ENCODE peak calls at places on chromosome 14, in four cellular contexts. H, P, M and E are unnamed samples. For H3K27me3 and H3K4me1, the result is how much of the 10 kb centered on the place peaks cover.

GRCh38 chr14:55707365-55707804 is 127.4 kb downstream of the KTN1 start:
- DNase-seq in H (no peak), P (peak), M (no peak), E (no peak)

GRCh38 chr14:104296388-104297312 is 158.3 kb downstream of the KIF26A start:
- DNase-seq in H (peak), P (no peak), M (peak), E (no peak)

GRCh38 chr14:75577724-75578098 is 709 bp upstream of the FLVCR2 start:
- DNase-seq in H (peak), P (peak), M (peak), E (peak)

GRCh38 chr14:103361868-103362267 is 23.3 kb upstream of the MARK3 start:
- DNase-seq in H (no peak), P (no peak), M (no peak), E (no peak)

GRCh38 chr14:76653875-76654572 is 107.2 kb upstream of the VASH1 start:
- DNase-seq in H (no peak), P (no peak), M (no peak), E (no peak)

GRCh38 chr14:85205875-85206274 is 324.1 kb upstream of the FLRT2 start:
- DNase-seq in H (no peak), P (no peak), M (no peak), E (peak)

GRCh38 chr14:29220077-29220476 is 453.5 kb downstream of the FOXG1 start:
- DNase-seq in H (no peak), P (no peak), M (no peak), E (no peak)

GRCh38 chr14:104383931-104384775 is 195.4 kb upstream of the C14orf180 start:
- DNase-seq in H (no peak), P (no peak), M (no peak), E (no peak)

GRCh38 chr14:80167793-80168448 is 43.4 kb downstream of the DIO2 start:
- DNase-seq in H (no peak), P (no peak), M (no peak), E (no peak)

GRCh38 chr14:52923902-52924575 is 26.8 kb downstream of the FERMT2 start:
- DNase-seq in H (no peak), P (peak), M (no peak), E (no peak)

GRCh38 chr14:73723799-73724621 is 9.8 kb upstream of the PNMA1 start:
- DNase-seq in H (peak), P (peak), M (peak), E (peak)

GRCh38 chr14:29955087-29955486 is 27.4 kb upstream of the PRKD1 start:
- DNase-seq in H (no peak), P (no peak), M (no peak), E (no peak)

GRCh38 chr14:61553730-61554641 is 141.3 kb upstream of the HIF1A start:
- DNase-seq in H (peak), P (no peak), M (no peak), E (no peak)

GRCh38 chr14:74510955-74511354 is 17.4 kb downstream of the ISCA2 start:
- DNase-seq in H (no peak), P (no peak), M (no peak), E (no peak)

GRCh38 chr14:92886337-92886736 is 36.6 kb upstream of the CHGA start:
- DNase-seq in H (no peak), P (no peak), M (no peak), E (no peak)

GRCh38 chr14:23559010-23559920 is 3.2 kb downstream of the THTPA start:
- DNase-seq in H (no peak), P (peak), M (no peak), E (no peak)

GRCh38 chr14:20802341-20803084 is at the start of gene RNASE1:
- DNase-seq in H (no peak), P (no peak), M (peak), E (peak)

GRCh38 chr14:92190768-92191167 is 69.0 kb downstream of the CPSF2 start:
- DNase-seq in H (no peak), P (no peak), M (no peak), E (no peak)

GRCh38 chr14:74655597-74656389 is 43.8 kb upstream of the LTBP2 start:
- DNase-seq in H (no peak), P (no peak), M (no peak), E (no peak)

GRCh38 chr14:35401853-35402252 is 2.7 kb downstream of the NFKBIA start:
- DNase-seq in H (peak), P (no peak), M (peak), E (no peak)

GRCh38 chr14:92511472-92512247 is 1.9 kb upstream of the RIN3 start:
- DNase-seq in H (no peak), P (no peak), M (no peak), E (peak)

GRCh38 chr14:32230181-32230580 is 27.1 kb upstream of the RNU6-8 start:
- DNase-seq in H (no peak), P (no peak), M (no peak), E (no peak)

GRCh38 chr14:61558271-61558670 is 137.0 kb upstream of the HIF1A start:
- DNase-seq in H (no peak), P (no peak), M (no peak), E (no peak)

GRCh38 chr14:102200690-102201368 is 61.1 kb downstream of the WDR20 start:
- DNase-seq in H (no peak), P (no peak), M (no peak), E (no peak)

GRCh38 chr14:87705439-87705896 is 287.5 kb downstream of the GALC start:
- DNase-seq in H (no peak), P (no peak), M (no peak), E (no peak)

GRCh38 chr14:37595809-37596595 is 573 bp downstream of the TTC6 start:
- DNase-seq in H (peak), P (no peak), M (no peak), E (peak)

GRCh38 chr14:88342980-88343379 is 19.9 kb upstream of the KCNK10 start:
- DNase-seq in H (no peak), P (no peak), M (no peak), E (no peak)

GRCh38 chr14:40920380-40920779 is 686.3 kb upstream of the LRFN5 start:
- DNase-seq in H (no peak), P (no peak), M (no peak), E (no peak)

GRCh38 chr14:33406766-33407165 is 468.1 kb downstream of the NPAS3 start:
- DNase-seq in H (no peak), P (no peak), M (no peak), E (no peak)

GRCh38 chr14:38549549-38549948 is 293.7 kb upstream of the CLEC14A start:
- DNase-seq in H (no peak), P (no peak), M (no peak), E (no peak)

GRCh38 chr14:22465201-22465835 is 123.7 kb downstream of the DAD1 start:
- DNase-seq in H (no peak), P (no peak), M (no peak), E (no peak)

GRCh38 chr14:74864193-74864592 is 11.8 kb downstream of the PROX2 start:
- DNase-seq in H (no peak), P (no peak), M (no peak), E (no peak)

GRCh38 chr14:99579077-99579836 is 24.8 kb downstream of the CCDC85C start:
- DNase-seq in H (no peak), P (no peak), M (no peak), E (peak)
- H3K4me3 ChIP-seq in H (no peak), P (no peak), M (no peak), E (no peak)

DNA sequence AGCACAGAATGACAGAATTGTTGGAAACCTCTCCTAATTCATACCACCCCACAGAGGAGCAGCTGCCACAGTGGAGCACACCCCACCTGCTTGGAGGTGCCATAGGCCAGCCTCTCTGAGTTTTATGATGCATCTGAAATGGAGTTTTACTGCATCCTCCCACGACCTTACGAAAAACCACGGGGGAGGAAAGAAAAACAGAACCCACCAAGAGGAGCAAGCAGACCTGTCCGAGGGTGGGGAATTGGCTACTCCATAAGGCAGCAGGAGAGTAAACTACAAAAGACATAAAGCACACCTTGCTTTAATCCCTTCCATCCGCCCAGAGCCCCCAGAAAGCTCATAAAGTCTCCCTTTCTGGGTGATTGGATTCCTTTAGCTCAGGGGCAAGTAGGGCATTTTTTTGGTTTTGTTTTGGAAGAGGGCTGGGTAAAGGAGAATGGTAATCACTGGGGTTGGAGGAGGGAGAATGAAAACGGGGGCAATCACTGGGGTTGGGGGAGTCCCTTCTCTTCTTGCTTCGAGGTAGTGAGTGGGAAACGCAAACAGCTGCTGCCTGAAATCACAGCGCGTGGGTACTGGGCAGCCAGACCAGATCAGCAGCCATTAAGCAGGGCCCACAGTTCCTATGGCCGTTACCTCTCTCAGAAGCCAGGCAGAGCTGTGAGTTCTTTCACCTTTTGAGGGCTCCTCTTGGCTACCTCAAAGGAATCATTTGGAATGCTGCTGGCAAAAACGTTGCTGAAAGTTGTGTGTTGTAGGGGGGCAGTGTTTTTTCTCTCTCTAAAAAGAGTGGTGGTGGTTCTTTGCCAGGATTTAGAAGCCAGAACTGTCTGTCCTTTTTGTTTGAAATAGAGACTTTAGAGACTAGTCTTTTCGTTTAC is 433.6 kb downstream of the ZFP36L1 start:
- DNase-seq in H (no peak), P (no peak), M (peak), E (no peak)
- H3K27me3 ChIP-seq in H (under half), P (under half), M (under half), E (under half)

GRCh38 chr14:49975286-49975685 is 82.4 kb downstream of the ARF6 start:
- DNase-seq in H (no peak), P (no peak), M (no peak), E (no peak)

GRCh38 chr14:49972840-49973239 is 80.0 kb downstream of the ARF6 start:
- DNase-seq in H (no peak), P (peak), M (peak), E (peak)

GRCh38 chr14:49977126-49977841 is 84.4 kb downstream of the ARF6 start:
- DNase-seq in H (no peak), P (peak), M (no peak), E (no peak)

GRCh38 chr14:49972199-49972671 is 79.4 kb downstream of the ARF6 start:
- DNase-seq in H (no peak), P (peak), M (no peak), E (no peak)

DNA sequence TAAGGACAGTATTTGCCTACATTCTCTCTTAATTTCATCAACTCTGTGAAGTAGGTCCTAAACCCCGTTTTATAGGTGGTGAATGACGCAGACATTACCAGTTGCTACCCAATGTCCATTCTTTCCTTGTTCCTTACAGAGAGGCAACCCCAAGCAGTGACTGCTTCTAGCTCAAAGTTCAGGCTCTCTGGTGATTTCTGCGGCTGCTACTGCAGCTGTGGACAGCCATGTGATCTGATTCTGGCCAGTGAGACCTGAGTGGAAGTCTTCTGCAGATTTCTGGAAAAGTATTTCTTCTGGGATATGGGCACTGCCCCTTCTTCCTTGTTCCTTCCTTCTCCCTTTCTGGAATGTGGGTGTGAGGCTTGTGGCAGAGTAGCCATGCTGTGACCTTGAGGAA is 82.9 kb downstream of the ARF6 start:
- DNase-seq in H (no peak), P (no peak), M (no peak), E (no peak)
- H3K4me1 ChIP-seq in H (under half), P (half or more), M (under half), E (under half)

GRCh38 chr14:50060871-50061663 is 55.3 kb downstream of the VCPKMT start:
- DNase-seq in H (peak), P (no peak), M (peak), E (no peak)
- H3K4me3 ChIP-seq in H (no peak), P (no peak), M (no peak), E (no peak)

DNA sequence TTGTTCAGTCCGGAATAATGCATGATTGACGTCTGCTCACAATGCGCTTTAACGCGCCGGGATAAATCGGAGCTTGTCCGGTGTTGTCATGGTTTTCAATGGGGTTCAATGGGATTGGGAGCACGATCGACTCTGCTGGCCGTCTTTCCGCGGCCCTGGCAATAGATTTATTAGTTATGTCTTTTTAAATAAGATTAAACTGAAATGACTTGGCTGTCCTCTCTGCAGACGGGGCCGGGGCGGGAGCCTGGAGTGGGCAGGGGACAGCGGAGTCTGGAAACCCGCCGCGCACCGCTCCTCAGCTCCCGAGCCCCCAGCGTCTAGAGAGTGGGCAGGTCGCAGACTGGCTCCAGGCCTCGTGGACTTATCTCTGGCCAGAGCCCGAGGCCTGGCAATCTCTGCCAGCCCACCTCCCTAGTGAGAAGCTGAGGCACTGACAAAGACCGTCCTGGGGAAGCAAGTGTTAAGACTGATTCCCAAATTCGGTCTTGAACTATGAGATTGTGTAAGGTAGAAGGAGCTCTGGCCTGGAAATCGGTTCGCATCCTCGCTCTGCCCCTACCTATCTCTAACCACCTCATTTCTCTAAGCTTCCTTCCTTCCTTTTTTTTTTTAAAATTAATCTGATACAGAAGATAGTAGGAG is 1.9 kb upstream of the NKX2-8 start:
- DNase-seq in H (no peak), P (no peak), M (no peak), E (no peak)
- H3K27me3 ChIP-seq in H (under half), P (under half), M (under half), E (under half)

GRCh38 chr14:99961826-99962518 is 103.2 kb upstream of the EVL start:
- DNase-seq in H (no peak), P (no peak), M (no peak), E (no peak)
- H3K4me1 ChIP-seq in H (under half), P (under half), M (under half), E (under half)

DNA sequence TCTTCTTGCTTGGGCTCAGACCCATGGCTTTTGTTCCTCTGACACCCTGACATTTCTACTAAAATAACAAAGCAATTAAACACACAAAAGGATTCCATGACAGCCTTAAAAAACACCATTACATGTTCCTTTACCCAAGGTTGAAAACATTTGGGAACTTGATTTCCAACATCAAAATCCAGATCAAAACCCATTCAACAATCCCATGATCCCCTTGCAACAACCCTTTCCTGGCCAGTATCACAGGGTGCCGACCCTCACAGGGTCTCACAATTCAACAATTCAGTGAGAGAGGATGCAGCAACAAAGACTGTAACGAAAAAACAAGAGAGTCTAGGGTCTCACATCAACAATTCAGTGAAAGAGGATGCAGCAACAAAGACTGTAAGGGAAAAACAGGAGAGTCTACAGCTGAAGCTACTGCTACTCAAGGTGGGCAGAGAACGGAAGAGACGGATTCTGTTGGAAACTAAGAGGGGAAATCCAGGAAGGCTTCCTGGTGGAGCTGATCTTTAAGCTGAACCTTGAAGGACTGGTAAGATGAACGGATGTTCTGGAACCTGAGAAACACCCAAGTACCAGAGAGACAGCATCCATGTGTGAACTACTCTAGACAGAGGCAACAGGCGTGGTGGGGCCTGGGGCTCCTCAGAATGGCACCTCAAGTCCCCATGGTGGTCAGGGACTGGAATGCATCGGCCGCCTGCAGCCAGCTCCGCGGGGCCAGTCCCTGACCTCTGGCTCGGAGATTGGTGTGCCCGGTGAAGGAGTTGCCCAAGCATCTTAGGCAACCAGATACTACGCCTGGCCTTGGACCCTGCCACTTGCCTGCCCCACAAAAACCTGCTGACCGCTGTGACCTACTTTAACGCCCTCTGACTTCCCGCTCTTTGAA is 22.7 kb upstream of the ZFP36L1 start:
- DNase-seq in H (peak), P (peak), M (no peak), E (no peak)
- H3K4me3 ChIP-seq in H (peak), P (peak), M (peak), E (no peak)